ENCODE peak calls at places on chromosomes 3 and 15, in four cellular contexts. R, A, K and L are unnamed samples.

GRCh38 chr15:100847194-100847593 is 32.4 kb upstream of the ALDH1A3 start:
- DNase-seq in K (no peak), A (no peak), R (no peak), L (no peak)

GRCh38 chr3:110106805-110107204 is 769.5 kb upstream of the DPPA4 start:
- DNase-seq in K (no peak), A (no peak), R (no peak), L (no peak)

GRCh38 chr3:150763841-150764483 is 993 bp upstream of the SIAH2 start:
- DNase-seq in R (peak), A (peak), K (peak), L (peak)

GRCh38 chr15:78739996-78740903 is 71.0 kb downstream of the ADAMTS7 start:
- DNase-seq in R (peak), A (peak), K (peak), L (peak)

GRCh38 chr15:83207622-83208356 is at the start of gene HDGFL3:
- DNase-seq in K (peak), R (peak), A (peak), L (peak)

GRCh38 chr15:29093065-29093435 is 176.6 kb downstream of the NSMCE3 start:
- DNase-seq in R (peak), K (no peak), A (no peak), L (peak)

GRCh38 chr3:193978446-193978845 is 157.5 kb upstream of the HES1 start:
- DNase-seq in A (no peak), R (no peak), K (no peak), L (no peak)

GRCh38 chr3:131795382-131796085 is 239.3 kb downstream of the CPNE4 start:
- DNase-seq in A (no peak), R (no peak), K (peak), L (no peak)

GRCh38 chr15:60713096-60714084 is 234.4 kb upstream of the ICE2 start:
- DNase-seq in R (no peak), K (no peak), A (no peak), L (peak)

GRCh38 chr3:98784666-98785600 is 21.8 kb downstream of the ST3GAL6 start:
- DNase-seq in R (no peak), A (no peak), K (no peak), L (no peak)

GRCh38 chr3:24545917-24546316 is 51.3 kb upstream of the THRB start:
- DNase-seq in K (no peak), A (no peak), R (peak), L (no peak)

GRCh38 chr15:77915261-77915960 is 162.1 kb downstream of the TBC1D2B start:
- DNase-seq in A (no peak), R (peak), K (no peak), L (peak)

GRCh38 chr3:60839242-60839641 is 412.0 kb downstream of the FHIT start:
- DNase-seq in K (peak), R (no peak), A (peak), L (no peak)

GRCh38 chr3:67459796-67460195 is 194.6 kb downstream of the SUCLG2 start:
- DNase-seq in A (no peak), R (no peak), K (no peak), L (no peak)

GRCh38 chr3:53721187-53721946 is 124.9 kb downstream of the CHDH start:
- DNase-seq in A (no peak), R (no peak), K (no peak), L (no peak)

GRCh38 chr3:101149707-101150106 is 156.5 kb upstream of the ABI3BP start:
- DNase-seq in R (no peak), A (no peak), K (no peak), L (no peak)

GRCh38 chr3:2879587-2879986 is 230.6 kb downstream of the IL5RA start:
- DNase-seq in K (no peak), R (no peak), A (no peak), L (no peak)

GRCh38 chr3:105284876-105285275 is 81.8 kb upstream of the ALCAM start:
- DNase-seq in A (no peak), R (no peak), K (no peak), L (no peak)

GRCh38 chr3:30263238-30263920 is 343.0 kb upstream of the TGFBR2 start:
- DNase-seq in K (no peak), A (no peak), R (no peak), L (no peak)
- H3K4me3 ChIP-seq in K (no peak), A (no peak), R (no peak), L (no peak)

GRCh38 chr3:12553921-12554391 is 2.9 kb upstream of the MKRN2 start:
- DNase-seq in A (peak), K (no peak), R (no peak), L (no peak)
- H3K4me3 ChIP-seq in A (peak), K (no peak), R (peak), L (peak)

DNA sequence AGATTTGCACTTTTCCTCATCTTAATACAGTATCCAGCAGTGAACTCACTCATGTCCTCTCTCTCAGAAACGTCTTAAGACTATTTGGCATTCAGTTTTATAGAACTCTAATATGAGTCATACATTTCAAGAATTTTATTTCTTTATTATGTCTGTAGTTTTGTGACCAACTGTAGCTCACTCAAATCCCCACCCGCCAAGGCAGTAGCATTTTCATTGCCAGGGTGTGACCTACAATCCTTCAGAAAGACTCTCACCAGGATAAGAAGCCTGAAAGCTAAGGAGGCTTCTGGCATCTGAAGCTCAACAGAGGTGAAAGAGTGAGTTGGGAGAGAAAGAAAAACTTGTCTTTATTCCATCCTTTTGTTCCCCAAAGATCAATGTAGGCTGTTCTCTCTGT is 537.1 kb downstream of the RSL24D1 start:
- DNase-seq in K (no peak), A (no peak), R (no peak), L (no peak)
- H3K4me3 ChIP-seq in K (no peak), A (no peak), R (no peak), L (no peak)

DNA sequence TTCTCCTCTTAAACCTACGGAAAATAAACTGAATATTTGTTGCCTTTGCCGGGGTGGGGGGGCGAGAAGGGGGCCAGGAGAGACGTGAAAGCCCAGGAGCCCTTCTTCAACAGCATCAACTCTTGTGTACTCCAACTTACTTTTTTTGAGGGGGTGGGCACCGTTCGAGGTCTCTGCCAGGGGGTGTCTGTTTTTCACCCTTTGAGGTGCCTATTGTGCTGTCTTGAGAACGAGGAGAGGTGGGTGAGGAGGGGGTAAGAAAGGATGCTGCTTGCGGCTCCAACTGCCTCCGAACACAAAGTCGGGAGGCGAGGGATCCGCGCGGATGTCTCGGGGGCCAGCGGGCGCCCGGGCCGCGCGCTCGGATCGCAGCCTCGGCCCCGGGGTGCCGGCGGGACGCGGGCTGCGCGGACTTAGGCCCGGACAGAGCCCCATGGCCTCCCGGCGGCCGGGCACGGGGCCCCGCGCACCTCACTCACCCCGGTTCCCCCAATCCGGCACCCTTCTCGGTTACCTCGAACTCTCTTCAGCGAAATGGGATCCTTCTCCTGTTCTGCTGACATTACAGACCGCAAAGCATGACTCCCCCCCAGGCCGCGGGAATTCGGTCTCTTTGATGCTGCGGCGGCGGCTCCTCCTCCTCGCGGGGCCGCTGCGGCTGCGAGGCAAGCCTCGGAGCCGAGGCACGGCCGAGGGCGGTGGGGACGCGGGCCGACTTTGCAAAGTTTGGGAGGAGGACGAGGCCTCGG is 650 bp downstream of the PYGO1 start:
- DNase-seq in R (peak), K (peak), A (peak), L (no peak)
- H3K4me3 ChIP-seq in R (peak), K (peak), A (peak), L (peak)

GRCh38 chr3:45617430-45618080 is 23.0 kb downstream of the LIMD1 start:
- DNase-seq in R (peak), K (no peak), A (no peak), L (peak)
- H3K4me3 ChIP-seq in R (no peak), K (no peak), A (no peak), L (no peak)

GRCh38 chr3:108835101-108835500 is 12.5 kb downstream of the TRAT1 start:
- DNase-seq in R (no peak), A (no peak), K (no peak), L (no peak)
- H3K4me3 ChIP-seq in R (no peak), A (no peak), K (no peak), L (no peak)

GRCh38 chr3:122772827-122773226 is 20.8 kb downstream of the HSPBAP1 start:
- DNase-seq in A (no peak), K (no peak), R (no peak), L (no peak)
- H3K4me3 ChIP-seq in A (no peak), K (no peak), R (no peak), L (no peak)

GRCh38 chr15:96298217-96298616 is 32.3 kb upstream of the NR2F2 start:
- DNase-seq in R (no peak), A (no peak), K (no peak), L (no peak)

GRCh38 chr15:96304839-96305238 is 25.7 kb upstream of the NR2F2 start:
- DNase-seq in A (no peak), K (no peak), R (no peak), L (no peak)

GRCh38 chr15:96297783-96298182 is 32.7 kb upstream of the NR2F2 start:
- DNase-seq in R (no peak), K (no peak), A (no peak), L (no peak)

GRCh38 chr15:96303503-96304054 is 26.9 kb upstream of the NR2F2 start:
- DNase-seq in A (no peak), K (no peak), R (no peak), L (no peak)

DNA sequence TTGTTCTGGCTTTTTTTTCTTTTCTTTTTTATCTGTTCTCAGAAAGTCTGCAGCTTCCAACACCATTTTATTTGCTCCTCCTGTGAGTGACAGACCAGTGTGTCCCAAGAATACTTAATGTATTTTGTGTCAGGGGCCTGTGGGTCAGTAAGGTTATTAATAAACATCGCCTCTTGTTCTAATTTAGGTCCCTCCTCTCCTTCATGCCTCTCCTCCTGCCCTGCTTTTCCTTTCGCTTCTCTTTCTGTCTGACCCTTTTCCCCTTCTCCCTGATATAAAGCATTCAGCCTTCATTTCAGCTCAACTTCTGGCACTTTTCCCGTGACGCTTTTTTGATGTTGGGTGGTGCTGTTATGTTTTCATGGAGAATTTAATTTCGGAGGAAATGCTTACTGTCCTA is 29.7 kb upstream of the NR2F2 start:
- DNase-seq in R (no peak), K (no peak), A (no peak), L (no peak)
- H3K4me3 ChIP-seq in R (no peak), K (no peak), A (no peak), L (no peak)